ENCODE peak calls at places on chromosomes 16 and 17, in nine cellular contexts. Q is fibroblast of pulmonary artery, F is GM20000, D is AG04449, V is progenitor cell of endocrine pancreas, P is foreskin fibroblast, U is left ventricle myocardium inferior, K is body of pancreas, I is testis. G is an unnamed sample.

GRCh38 chr17:48002208-48002919 is 31.5 kb downstream of the CDK5RAP3 start:
- DNase-seq in Q (peak), F (peak), D (no peak), V (no peak), P (peak), U (no peak), K (peak), I (no peak), G (no peak)

GRCh38 chr17:80955078-80955477 is 36.6 kb upstream of the CHMP6 start:
- DNase-seq in Q (no peak), F (no peak), D (no peak), V (no peak), P (no peak), U (no peak), K (no peak), I (no peak), G (no peak)

GRCh38 chr17:79177877-79178276 is 103.3 kb downstream of the ENGASE start:
- DNase-seq in Q (no peak), F (no peak), D (no peak), V (no peak), P (no peak), U (no peak), K (no peak), I (no peak), G (no peak)

GRCh38 chr16:56199164-56199563 is 7.9 kb downstream of the GNAO1 start:
- DNase-seq in Q (no peak), F (peak), D (no peak), V (no peak), P (no peak), U (no peak), K (no peak), I (no peak), G (no peak)

GRCh38 chr17:81524063-81524864 is 3.9 kb upstream of the FSCN2 start:
- DNase-seq in Q (no peak), F (no peak), D (no peak), V (no peak), P (no peak), U (no peak), K (no peak), I (no peak), G (no peak)

GRCh38 chr16:3170440-3171180 is 17.4 kb upstream of the OR1F1 start:
- DNase-seq in Q (no peak), F (no peak), D (no peak), V (no peak), P (no peak), U (no peak), K (no peak), I (no peak), G (no peak)

GRCh38 chr16:12462690-12463646 is 340.7 kb downstream of the CPPED1 start:
- DNase-seq in Q (peak), F (no peak), D (peak), V (no peak), P (peak), U (no peak), K (no peak), I (no peak), G (no peak)

GRCh38 chr16:73017321-73017720 is 30.6 kb downstream of the ZFHX3 start:
- DNase-seq in Q (no peak), F (no peak), D (no peak), V (no peak), P (no peak), U (no peak), K (no peak), I (no peak), G (no peak)

GRCh38 chr17:80749611-80750010 is 205.0 kb downstream of the RPTOR start:
- DNase-seq in Q (no peak), F (no peak), D (no peak), V (no peak), P (no peak), U (no peak), K (no peak), I (no peak), G (no peak)

GRCh38 chr16:66263168-66263972 is 103.1 kb upstream of the CDH5 start:
- DNase-seq in Q (no peak), F (no peak), D (no peak), V (no peak), P (no peak), U (no peak), K (no peak), I (no peak), G (no peak)

GRCh38 chr16:78900039-78900811 is 700.3 kb downstream of the MAF start:
- DNase-seq in Q (no peak), F (no peak), D (no peak), V (no peak), P (no peak), U (no peak), K (no peak), I (no peak), G (no peak)

GRCh38 chr16:65392831-65393565 is 271.1 kb upstream of the CDH11 start:
- DNase-seq in Q (no peak), F (no peak), D (no peak), V (no peak), P (no peak), U (no peak), K (no peak), I (no peak), G (no peak)

GRCh38 chr17:27888945-27889344 is 4.2 kb downstream of the LYRM9 start:
- DNase-seq in Q (peak), F (no peak), D (no peak), V (no peak), P (no peak), U (no peak), K (peak), I (no peak), G (no peak)

GRCh38 chr17:66507103-66507923 is 204.9 kb downstream of the PRKCA start:
- DNase-seq in Q (peak), F (no peak), D (no peak), V (no peak), P (peak), U (no peak), K (peak), I (peak), G (no peak)

GRCh38 chr16:71230122-71230845 is at the start of gene HYDIN:
- DNase-seq in Q (peak), F (no peak), D (no peak), V (peak), P (peak), U (no peak), K (peak), I (peak), G (no peak)

GRCh38 chr17:42198897-42199296 is 4.6 kb upstream of the GHDC start:
- DNase-seq in Q (no peak), F (no peak), D (no peak), V (no peak), P (no peak), U (no peak), K (peak), I (no peak), G (no peak)

GRCh38 chr17:1764274-1764673 is 2.4 kb downstream of the SERPINF1 start:
- DNase-seq in Q (peak), F (no peak), D (peak), V (no peak), P (peak), U (peak), K (peak), I (peak), G (no peak)

GRCh38 chr17:1765576-1765975 is 3.7 kb downstream of the SERPINF1 start:
- DNase-seq in Q (no peak), F (no peak), D (no peak), V (no peak), P (no peak), U (no peak), K (no peak), I (no peak), G (no peak)

GRCh38 chr17:1766382-1767135 is 4.7 kb downstream of the SERPINF1 start:
- DNase-seq in Q (no peak), F (no peak), D (no peak), V (no peak), P (no peak), U (no peak), K (no peak), I (peak), G (no peak)

GRCh38 chr17:1769826-1770477 is 8.1 kb downstream of the SERPINF1 start:
- DNase-seq in Q (no peak), F (no peak), D (no peak), V (peak), P (no peak), U (no peak), K (no peak), I (no peak), G (no peak)

GRCh38 chr17:1767358-1767757 is 5.5 kb downstream of the SERPINF1 start:
- DNase-seq in Q (no peak), F (no peak), D (no peak), V (no peak), P (no peak), U (no peak), K (no peak), I (no peak), G (no peak)
- TF ChIP-seq CTCF in Q (no peak), F (no peak), D (no peak), V (peak), P (no peak), U (no peak), K (no peak), I (no peak), G (no peak)

GRCh38 chr17:77827461-77827968 is 131.0 kb upstream of the TNRC6C start:
- DNase-seq in Q (no peak), F (no peak), D (no peak), V (no peak), P (no peak), U (no peak), K (no peak), I (no peak), G (peak)
- TF ChIP-seq CTCF in Q (no peak), F (no peak), D (no peak), V (no peak), P (no peak), U (no peak), K (no peak), I (no peak), G (no peak)

GRCh38 chr16:81900014-81900413 is 111.3 kb downstream of the SDR42E1 start:
- DNase-seq in Q (no peak), F (no peak), D (no peak), V (no peak), P (no peak), U (no peak), K (no peak), I (no peak), G (no peak)
- TF ChIP-seq CTCF in Q (no peak), F (no peak), D (no peak), V (no peak), P (no peak), U (no peak), K (no peak), I (no peak), G (no peak)

GRCh38 chr17:4184811-4185210 is 41.8 kb downstream of the CYB5D2 start:
- DNase-seq in Q (no peak), F (no peak), D (no peak), V (no peak), P (no peak), U (no peak), K (no peak), I (no peak), G (no peak)

GRCh38 chr17:4180791-4181190 is 37.8 kb downstream of the CYB5D2 start:
- DNase-seq in Q (no peak), F (no peak), D (no peak), V (no peak), P (no peak), U (peak), K (no peak), I (no peak), G (no peak)

GRCh38 chr17:4178651-4179050 is 35.7 kb downstream of the CYB5D2 start:
- DNase-seq in Q (no peak), F (no peak), D (no peak), V (no peak), P (no peak), U (no peak), K (no peak), I (no peak), G (no peak)

GRCh38 chr17:4179071-4179470 is 36.1 kb downstream of the CYB5D2 start:
- DNase-seq in Q (no peak), F (no peak), D (no peak), V (no peak), P (peak), U (no peak), K (no peak), I (no peak), G (no peak)

DNA sequence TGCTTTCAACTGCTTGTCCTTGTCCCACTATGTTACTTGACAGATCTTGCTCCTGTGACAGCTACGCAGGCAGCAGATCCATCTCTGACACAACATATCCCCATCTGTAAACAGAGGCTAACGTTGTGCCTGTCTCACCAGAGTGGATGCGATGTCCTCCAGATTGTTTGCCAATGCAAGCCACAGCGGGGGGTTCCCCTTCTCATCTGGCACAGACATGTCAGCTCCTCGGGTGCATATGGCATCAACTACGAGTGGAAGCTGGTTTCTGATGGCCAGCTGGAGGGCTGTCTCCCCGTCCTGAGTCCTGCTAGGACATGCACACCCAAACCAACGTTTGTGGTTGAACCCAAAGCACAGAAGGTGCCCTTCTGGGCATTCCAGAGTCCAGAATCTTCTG is 39.0 kb downstream of the CYB5D2 start:
- DNase-seq in Q (no peak), F (no peak), D (no peak), V (no peak), P (no peak), U (no peak), K (no peak), I (no peak), G (no peak)
- TF ChIP-seq CTCF in Q (no peak), F (no peak), D (no peak), V (no peak), P (no peak), U (no peak), K (no peak), I (no peak), G (no peak)